ENCODE peak calls at places on chromosomes 11 and 22, in four cellular contexts. G is activated B cell treated with CpG ODN at 0.5 μM for 24 hours; T is activated T-cell treated with anti-CD3 and anti-CD28 coated beads, Interleukin-2, amount 50 U/mL, for 72 hours; W is lower lobe of right lung. P is an unnamed sample.

GRCh38 chr11:73205666-73206343 is 12.3 kb upstream of the P2RY2 start:
- ATAC-seq in T (no peak), G (no peak), W (no peak), P (no peak)

GRCh38 chr22:42560381-42560780 is 6.6 kb downstream of the SERHL2 start:
- ATAC-seq in T (no peak), G (no peak), W (no peak), P (no peak)

GRCh38 chr11:101049123-101049522 is 80.5 kb downstream of the PGR start:
- ATAC-seq in T (no peak), G (no peak), W (no peak), P (no peak)

GRCh38 chr11:11076879-11077278 is 219.0 kb upstream of the ZBED5 start:
- ATAC-seq in G (no peak), W (no peak), T (no peak), P (no peak)

GRCh38 chr11:88435405-88435804 is 97.9 kb upstream of the CTSC start:
- ATAC-seq in G (no peak), W (no peak), T (peak), P (no peak)

GRCh38 chr11:118079507-118079906 is 2.6 kb downstream of the TMPRSS4 start:
- ATAC-seq in G (no peak), W (no peak), T (peak), P (no peak)

GRCh38 chr11:33207408-33207985 is 46.2 kb upstream of the CSTF3 start:
- ATAC-seq in G (no peak), W (no peak), T (no peak), P (peak)

GRCh38 chr11:115759622-115760527 is 255.7 kb upstream of the CADM1 start:
- ATAC-seq in W (peak), G (no peak), T (no peak), P (peak)

GRCh38 chr11:1041471-1041870 is 5.0 kb upstream of the MUC6 start:
- ATAC-seq in G (no peak), T (no peak), W (peak), P (no peak)

GRCh38 chr22:30245181-30245984 is 1.2 kb downstream of the LIF start:
- ATAC-seq in G (no peak), T (no peak), W (peak), P (no peak)

GRCh38 chr22:23242473-23243001 is 62.2 kb downstream of the BCR start:
- ATAC-seq in G (no peak), W (no peak), T (peak), P (no peak)

GRCh38 chr11:31487848-31488247 is 21.6 kb downstream of the IMMP1L start:
- ATAC-seq in G (no peak), W (no peak), T (no peak), P (no peak)

GRCh38 chr11:121163658-121164308 is 62.7 kb downstream of the TECTA start:
- ATAC-seq in T (peak), W (no peak), G (no peak), P (no peak)

GRCh38 chr11:134034496-134035381 is 34.1 kb upstream of the JAM3 start:
- ATAC-seq in G (no peak), W (no peak), T (no peak), P (no peak)

GRCh38 chr22:27870234-27871191 is 48.5 kb downstream of the PITPNB start:
- ATAC-seq in W (no peak), T (no peak), G (no peak), P (no peak)